ENCODE peak calls at places on chromosomes 1 and 21, in six cellular contexts. One of them, this sample, is unnamed.
A peak's percentile ranks its signal among the peaks of the same experiment; 100 is the strongest.

GRCh38 chr1:99004270-99005141 is at the start of gene PLPPR5:
- DNase-seq in AG10803: peak; percentile 13
- DNase-seq in stomach: no peak
- DNase-seq in Calu3: peak; percentile 32
- DNase-seq in endodermal cell: peak; percentile 85
- DNase-seq in fibroblast of lung: peak; percentile 18
- DNase-seq in this sample: no peak

GRCh38 chr1:117562581-117563491 is 43.0 kb upstream of the TENT5C start:
- DNase-seq in AG10803: no peak
- DNase-seq in Calu3: no peak
- DNase-seq in endodermal cell: no peak
- DNase-seq in stomach: peak; percentile 80
- DNase-seq in fibroblast of lung: no peak
- DNase-seq in this sample: no peak

GRCh38 chr1:219582310-219582709 is 30.6 kb downstream of the ZC3H11B start:
- DNase-seq in fibroblast of lung: peak; percentile 58
- DNase-seq in endodermal cell: no peak
- DNase-seq in AG10803: peak; percentile 26
- DNase-seq in Calu3: no peak
- DNase-seq in stomach: no peak
- DNase-seq in this sample: no peak

GRCh38 chr1:30706528-30706927 is 16.9 kb downstream of the MATN1 start:
- DNase-seq in endodermal cell: no peak
- DNase-seq in Calu3: no peak
- DNase-seq in AG10803: peak; percentile 48
- DNase-seq in stomach: peak; percentile 43
- DNase-seq in fibroblast of lung: peak; percentile 24
- DNase-seq in this sample: peak; percentile 80

GRCh38 chr21:28992526-28993292 is at the start of gene LTN1:
- DNase-seq in endodermal cell: peak; percentile 100
- DNase-seq in fibroblast of lung: peak; percentile 99
- DNase-seq in AG10803: peak; percentile 99
- DNase-seq in stomach: peak; percentile 99
- DNase-seq in Calu3: peak; percentile 95
- DNase-seq in this sample: peak; percentile 99

GRCh38 chr1:106937104-106937503 is 119.4 kb upstream of the PRMT6 start:
- DNase-seq in fibroblast of lung: peak; percentile 86
- DNase-seq in AG10803: peak; percentile 73
- DNase-seq in stomach: no peak
- DNase-seq in endodermal cell: no peak
- DNase-seq in Calu3: no peak
- DNase-seq in this sample: no peak

GRCh38 chr1:20037877-20038276 is 32.1 kb upstream of the PLA2G5 start:
- DNase-seq in AG10803: peak; percentile 17
- DNase-seq in Calu3: no peak
- DNase-seq in endodermal cell: peak; percentile 77
- DNase-seq in stomach: no peak
- DNase-seq in fibroblast of lung: no peak
- DNase-seq in this sample: no peak

GRCh38 chr1:47911892-47912291 is 85.3 kb downstream of the TRABD2B start:
- DNase-seq in Calu3: no peak
- DNase-seq in stomach: no peak
- DNase-seq in endodermal cell: no peak
- DNase-seq in fibroblast of lung: no peak
- DNase-seq in AG10803: no peak
- DNase-seq in this sample: no peak

GRCh38 chr1:67710417-67710816 is 25.4 kb downstream of the GADD45A start:
- DNase-seq in fibroblast of lung: peak; percentile 54
- DNase-seq in AG10803: peak; percentile 50
- DNase-seq in Calu3: no peak
- DNase-seq in stomach: no peak
- DNase-seq in endodermal cell: no peak
- DNase-seq in this sample: peak; percentile 73

GRCh38 chr1:7149080-7149838 is 364.0 kb downstream of the CAMTA1 start:
- DNase-seq in Calu3: peak; percentile 31
- DNase-seq in fibroblast of lung: peak; percentile 27
- DNase-seq in endodermal cell: peak; percentile 84
- DNase-seq in AG10803: peak; percentile 6
- DNase-seq in stomach: peak; percentile 85
- DNase-seq in this sample: peak; percentile 73

GRCh38 chr1:171251741-171252300 is 3.5 kb downstream of the FMO1 start:
- DNase-seq in stomach: no peak
- DNase-seq in endodermal cell: no peak
- DNase-seq in fibroblast of lung: peak; percentile 51
- DNase-seq in AG10803: no peak
- DNase-seq in Calu3: peak; percentile 66
- DNase-seq in this sample: no peak

GRCh38 chr1:41122851-41123518 is 101.5 kb upstream of the SLFNL1 start:
- DNase-seq in AG10803: peak; percentile 89
- DNase-seq in Calu3: peak; percentile 73
- DNase-seq in endodermal cell: peak; percentile 52
- DNase-seq in fibroblast of lung: peak; percentile 92
- DNase-seq in stomach: peak; percentile 28
- DNase-seq in this sample: no peak

GRCh38 chr1:154186177-154186576 is 5.7 kb downstream of the TPM3 start:
- DNase-seq in Calu3: peak; percentile 70
- DNase-seq in endodermal cell: peak; percentile 87
- DNase-seq in fibroblast of lung: peak; percentile 59
- DNase-seq in stomach: peak; percentile 81
- DNase-seq in AG10803: peak; percentile 34
- DNase-seq in this sample: no peak

GRCh38 chr1:195733826-195734225 is 874.4 kb downstream of the KCNT2 start:
- DNase-seq in fibroblast of lung: no peak
- DNase-seq in Calu3: no peak
- DNase-seq in AG10803: peak; percentile 30
- DNase-seq in stomach: no peak
- DNase-seq in endodermal cell: peak; percentile 70
- DNase-seq in this sample: no peak

GRCh38 chr1:69930396-69930795 is 275.0 kb downstream of the LRRC40 start:
- DNase-seq in endodermal cell: no peak
- DNase-seq in AG10803: no peak
- DNase-seq in stomach: no peak
- DNase-seq in fibroblast of lung: peak; percentile 40
- DNase-seq in Calu3: no peak
- DNase-seq in this sample: no peak

GRCh38 chr1:78682527-78682926 is 32.9 kb downstream of the IFI44 start:
- DNase-seq in Calu3: no peak
- DNase-seq in AG10803: no peak
- DNase-seq in fibroblast of lung: no peak
- DNase-seq in stomach: no peak
- DNase-seq in endodermal cell: no peak
- DNase-seq in this sample: no peak

GRCh38 chr1:22850681-22851080 is 122.0 kb downstream of the LACTBL1 start:
- DNase-seq in fibroblast of lung: peak; percentile 55
- DNase-seq in stomach: no peak
- DNase-seq in Calu3: no peak
- DNase-seq in endodermal cell: no peak
- DNase-seq in AG10803: no peak
- DNase-seq in this sample: no peak

GRCh38 chr21:36959020-36959835 is 7.2 kb downstream of the HLCS start:
- DNase-seq in stomach: no peak
- DNase-seq in Calu3: no peak
- DNase-seq in endodermal cell: peak; percentile 93
- DNase-seq in fibroblast of lung: no peak
- DNase-seq in AG10803: no peak
- DNase-seq in this sample: no peak

GRCh38 chr1:210937846-210938245 is 196.1 kb downstream of the KCNH1 start:
- DNase-seq in fibroblast of lung: no peak
- DNase-seq in AG10803: no peak
- DNase-seq in endodermal cell: no peak
- DNase-seq in stomach: no peak
- DNase-seq in Calu3: no peak
- DNase-seq in this sample: no peak

GRCh38 chr1:111983500-111983899 is 6.0 kb downstream of the KCND3 start:
- DNase-seq in fibroblast of lung: no peak
- DNase-seq in AG10803: no peak
- DNase-seq in Calu3: no peak
- DNase-seq in endodermal cell: no peak
- DNase-seq in stomach: no peak
- DNase-seq in this sample: no peak

GRCh38 chr1:30039354-30040080 is 683.9 kb downstream of the MATN1 start:
- DNase-seq in fibroblast of lung: no peak
- DNase-seq in Calu3: no peak
- DNase-seq in AG10803: no peak
- DNase-seq in stomach: no peak
- DNase-seq in endodermal cell: peak; percentile 20
- DNase-seq in this sample: peak; percentile 11

GRCh38 chr1:87167855-87168630 is 160.6 kb upstream of the LMO4 start:
- DNase-seq in stomach: no peak
- DNase-seq in Calu3: no peak
- DNase-seq in AG10803: no peak
- DNase-seq in fibroblast of lung: no peak
- DNase-seq in endodermal cell: no peak
- DNase-seq in this sample: no peak
- TF ChIP-seq CTCF in stomach: no peak
- TF ChIP-seq CTCF in Calu3: peak; percentile 24
- TF ChIP-seq CTCF in AG10803: peak; percentile 7
- TF ChIP-seq CTCF in fibroblast of lung: no peak
- TF ChIP-seq CTCF in endodermal cell: peak; percentile 57
- TF ChIP-seq CTCF in this sample: no peak

GRCh38 chr1:93977546-93977945 is 68.3 kb upstream of the GCLM start:
- DNase-seq in stomach: no peak
- DNase-seq in fibroblast of lung: no peak
- DNase-seq in endodermal cell: no peak
- DNase-seq in AG10803: peak; percentile 66
- DNase-seq in Calu3: no peak
- DNase-seq in this sample: no peak

GRCh38 chr1:93979040-93979717 is 69.9 kb upstream of the GCLM start:
- DNase-seq in endodermal cell: no peak
- DNase-seq in AG10803: no peak
- DNase-seq in stomach: no peak
- DNase-seq in fibroblast of lung: no peak
- DNase-seq in Calu3: no peak
- DNase-seq in this sample: no peak

GRCh38 chr1:93979718-93980319 is 70.6 kb upstream of the GCLM start:
- DNase-seq in Calu3: no peak
- DNase-seq in endodermal cell: peak; percentile 64
- DNase-seq in AG10803: peak; percentile 98
- DNase-seq in fibroblast of lung: peak; percentile 63
- DNase-seq in stomach: no peak
- DNase-seq in this sample: no peak

GRCh38 chr1:93980881-93981280 is 71.7 kb upstream of the GCLM start:
- DNase-seq in fibroblast of lung: no peak
- DNase-seq in Calu3: no peak
- DNase-seq in AG10803: peak; percentile 24
- DNase-seq in endodermal cell: no peak
- DNase-seq in stomach: no peak
- DNase-seq in this sample: no peak

GRCh38 chr1:93980320-93980744 is 71.1 kb upstream of the GCLM start:
- DNase-seq in Calu3: peak; percentile 40
- DNase-seq in endodermal cell: peak; percentile 86
- DNase-seq in stomach: no peak
- DNase-seq in fibroblast of lung: no peak
- DNase-seq in AG10803: peak; percentile 22
- DNase-seq in this sample: no peak
- TF ChIP-seq CTCF in Calu3: no peak
- TF ChIP-seq CTCF in endodermal cell: peak; percentile 83
- TF ChIP-seq CTCF in stomach: no peak
- TF ChIP-seq CTCF in fibroblast of lung: peak; percentile 15
- TF ChIP-seq CTCF in AG10803: peak; percentile 31
- TF ChIP-seq CTCF in this sample: no peak

DNA sequence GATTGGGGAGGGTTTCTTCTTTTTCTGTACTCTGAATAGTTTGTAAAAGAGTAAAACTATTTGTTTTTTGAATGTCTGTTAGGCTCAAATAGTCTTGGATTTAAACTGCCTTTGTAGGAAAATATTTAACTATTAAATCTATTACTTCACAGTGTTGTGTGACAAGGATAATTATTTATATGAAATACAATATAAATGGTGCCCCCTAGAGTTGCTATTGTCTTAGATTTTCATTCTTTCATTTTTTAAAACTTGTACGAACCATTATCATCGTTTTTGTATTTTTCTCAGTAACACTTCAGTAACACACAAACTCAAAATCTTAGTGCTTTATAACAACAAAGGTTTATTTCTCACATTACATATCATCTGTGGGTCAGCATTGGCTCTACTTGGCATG is 37.4 kb downstream of the C1orf185 start:
- DNase-seq in fibroblast of lung: peak; percentile 11
- DNase-seq in endodermal cell: no peak
- DNase-seq in Calu3: no peak
- DNase-seq in stomach: no peak
- DNase-seq in AG10803: no peak
- DNase-seq in this sample: no peak
- TF ChIP-seq CTCF in fibroblast of lung: no peak
- TF ChIP-seq CTCF in endodermal cell: no peak
- TF ChIP-seq CTCF in Calu3: peak; percentile 13
- TF ChIP-seq CTCF in stomach: no peak
- TF ChIP-seq CTCF in AG10803: no peak
- TF ChIP-seq CTCF in this sample: no peak

GRCh38 chr1:24961334-24961733 is 31.3 kb upstream of the RUNX3 start:
- DNase-seq in AG10803: no peak
- DNase-seq in stomach: no peak
- DNase-seq in endodermal cell: no peak
- DNase-seq in fibroblast of lung: no peak
- DNase-seq in Calu3: no peak
- DNase-seq in this sample: no peak

GRCh38 chr1:24961961-24962861 is 32.1 kb upstream of the RUNX3 start:
- DNase-seq in fibroblast of lung: no peak
- DNase-seq in Calu3: no peak
- DNase-seq in AG10803: no peak
- DNase-seq in endodermal cell: peak; percentile 78
- DNase-seq in stomach: no peak
- DNase-seq in this sample: no peak

GRCh38 chr1:24964811-24965570 is 34.9 kb upstream of the RUNX3 start:
- DNase-seq in stomach: peak; percentile 62
- DNase-seq in fibroblast of lung: no peak
- DNase-seq in endodermal cell: no peak
- DNase-seq in Calu3: no peak
- DNase-seq in AG10803: peak; percentile 23
- DNase-seq in this sample: no peak

GRCh38 chr1:24963943-24964677 is 34.0 kb upstream of the RUNX3 start:
- DNase-seq in stomach: no peak
- DNase-seq in AG10803: no peak
- DNase-seq in endodermal cell: no peak
- DNase-seq in fibroblast of lung: no peak
- DNase-seq in Calu3: no peak
- DNase-seq in this sample: no peak

DNA sequence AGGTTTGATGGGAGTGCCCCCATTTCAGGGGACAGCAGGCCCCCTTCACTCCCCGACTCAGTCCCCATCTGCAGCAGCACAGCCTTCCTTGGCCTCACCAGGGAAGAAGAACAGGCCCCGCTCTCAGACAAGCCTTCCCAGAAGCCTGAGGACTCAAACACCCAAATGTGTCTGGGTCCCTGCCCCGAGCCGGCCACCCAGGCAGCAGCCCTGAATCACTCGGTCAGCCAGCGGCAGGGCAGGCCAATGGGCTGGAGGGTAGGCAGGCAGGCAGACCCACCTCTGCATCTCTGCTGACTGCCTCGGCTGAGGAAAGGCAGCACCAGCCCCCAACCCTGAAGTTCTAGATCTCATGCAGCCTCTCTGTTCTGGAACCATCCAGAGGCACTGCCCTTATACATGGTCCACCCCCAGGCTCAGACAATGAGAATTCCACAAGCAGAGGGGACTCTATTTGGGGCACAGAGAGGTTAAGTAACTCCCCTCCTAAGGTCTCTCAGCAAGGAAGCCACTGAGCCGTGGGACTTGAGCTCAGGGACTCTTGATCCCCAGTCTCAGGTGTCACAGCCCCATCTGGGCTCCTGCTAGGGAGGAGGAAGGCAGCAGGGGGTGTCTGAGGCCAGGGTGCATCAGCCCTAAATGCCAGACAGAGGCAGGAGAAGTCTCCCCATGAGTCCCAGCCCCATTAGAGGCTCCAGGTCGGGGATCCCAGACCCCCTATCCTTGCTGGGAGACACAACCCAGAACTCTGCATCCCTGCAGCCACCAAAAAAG is 33.2 kb upstream of the RUNX3 start:
- DNase-seq in stomach: no peak
- DNase-seq in AG10803: no peak
- DNase-seq in Calu3: no peak
- DNase-seq in endodermal cell: no peak
- DNase-seq in fibroblast of lung: no peak
- DNase-seq in this sample: no peak
- TF ChIP-seq CTCF in stomach: no peak
- TF ChIP-seq CTCF in AG10803: no peak
- TF ChIP-seq CTCF in Calu3: no peak
- TF ChIP-seq CTCF in endodermal cell: no peak
- TF ChIP-seq CTCF in fibroblast of lung: no peak
- TF ChIP-seq CTCF in this sample: no peak

This sample was measured in tibial artery.